ENCODE peak calls at places on chromosomes 16 and 17, in eight cellular contexts. One of them, this sample, is unnamed.

GRCh38 chr16:50354629-50355456 is 13.9 kb downstream of the BRD7 start:
- DNase-seq in A549: no peak
- DNase-seq in HCT116: no peak
- DNase-seq in H1: no peak
- DNase-seq in endothelial cell of umbilical vein: peak; percentile 33
- DNase-seq in GM12878: no peak
- DNase-seq in K562: peak; percentile 34
- DNase-seq in HepG2: no peak
- DNase-seq in this sample: peak; percentile 27

GRCh38 chr17:59498421-59499307 is 66.7 kb upstream of the DHX40 start:
- DNase-seq in A549: no peak
- DNase-seq in HCT116: no peak
- DNase-seq in H1: no peak
- DNase-seq in endothelial cell of umbilical vein: no peak
- DNase-seq in GM12878: no peak
- DNase-seq in K562: no peak
- DNase-seq in HepG2: peak; percentile 33
- DNase-seq in this sample: no peak

GRCh38 chr17:68248199-68248825 is 469 bp downstream of the AMZ2 start:
- DNase-seq in A549: peak; percentile 42
- DNase-seq in HCT116: no peak
- DNase-seq in H1: no peak
- DNase-seq in endothelial cell of umbilical vein: no peak
- DNase-seq in GM12878: no peak
- DNase-seq in K562: no peak
- DNase-seq in HepG2: no peak
- DNase-seq in this sample: no peak

GRCh38 chr17:36731806-36732205 is 130.4 kb downstream of the MRM1 start:
- DNase-seq in A549: no peak
- DNase-seq in HCT116: no peak
- DNase-seq in H1: peak; percentile 34
- DNase-seq in endothelial cell of umbilical vein: no peak
- DNase-seq in GM12878: no peak
- DNase-seq in K562: no peak
- DNase-seq in HepG2: no peak
- DNase-seq in this sample: no peak

GRCh38 chr16:12087901-12088364 is 111.4 kb downstream of the SNX29 start:
- DNase-seq in A549: no peak
- DNase-seq in HCT116: no peak
- DNase-seq in H1: no peak
- DNase-seq in endothelial cell of umbilical vein: no peak
- DNase-seq in GM12878: no peak
- DNase-seq in K562: no peak
- DNase-seq in HepG2: no peak
- DNase-seq in this sample: no peak

GRCh38 chr17:49890077-49890821 is 42.4 kb upstream of the TAC4 start:
- DNase-seq in A549: no peak
- DNase-seq in HCT116: no peak
- DNase-seq in H1: no peak
- DNase-seq in endothelial cell of umbilical vein: no peak
- DNase-seq in GM12878: no peak
- DNase-seq in K562: no peak
- DNase-seq in HepG2: no peak
- DNase-seq in this sample: peak; percentile 28

GRCh38 chr16:84362410-84362809 is 5.9 kb upstream of the ATP2C2 start:
- DNase-seq in A549: no peak
- DNase-seq in HCT116: no peak
- DNase-seq in H1: no peak
- DNase-seq in endothelial cell of umbilical vein: no peak
- DNase-seq in GM12878: no peak
- DNase-seq in K562: no peak
- DNase-seq in HepG2: no peak
- DNase-seq in this sample: no peak

GRCh38 chr16:82957212-82957611 is 330.4 kb downstream of the CDH13 start:
- DNase-seq in A549: no peak
- DNase-seq in HCT116: no peak
- DNase-seq in H1: no peak
- DNase-seq in endothelial cell of umbilical vein: no peak
- DNase-seq in GM12878: no peak
- DNase-seq in K562: no peak
- DNase-seq in HepG2: no peak
- DNase-seq in this sample: no peak

GRCh38 chr16:15778204-15778743 is 78.6 kb downstream of the MYH11 start:
- DNase-seq in A549: no peak
- DNase-seq in HCT116: no peak
- DNase-seq in H1: no peak
- DNase-seq in endothelial cell of umbilical vein: no peak
- DNase-seq in GM12878: no peak
- DNase-seq in K562: no peak
- DNase-seq in HepG2: no peak
- DNase-seq in this sample: no peak

GRCh38 chr16:15775663-15776304 is 81.0 kb downstream of the MYH11 start:
- DNase-seq in A549: no peak
- DNase-seq in HCT116: no peak
- DNase-seq in H1: no peak
- DNase-seq in endothelial cell of umbilical vein: no peak
- DNase-seq in GM12878: no peak
- DNase-seq in K562: no peak
- DNase-seq in HepG2: no peak
- DNase-seq in this sample: no peak

GRCh38 chr16:15776572-15776971 is 80.3 kb downstream of the MYH11 start:
- DNase-seq in A549: no peak
- DNase-seq in HCT116: no peak
- DNase-seq in H1: no peak
- DNase-seq in endothelial cell of umbilical vein: no peak
- DNase-seq in GM12878: no peak
- DNase-seq in K562: no peak
- DNase-seq in HepG2: no peak
- DNase-seq in this sample: no peak

GRCh38 chr16:15778999-15779614 is 77.7 kb downstream of the MYH11 start:
- DNase-seq in A549: no peak
- DNase-seq in HCT116: no peak
- DNase-seq in H1: no peak
- DNase-seq in endothelial cell of umbilical vein: no peak
- DNase-seq in GM12878: no peak
- DNase-seq in K562: no peak
- DNase-seq in HepG2: peak; percentile 58
- DNase-seq in this sample: no peak

DNA sequence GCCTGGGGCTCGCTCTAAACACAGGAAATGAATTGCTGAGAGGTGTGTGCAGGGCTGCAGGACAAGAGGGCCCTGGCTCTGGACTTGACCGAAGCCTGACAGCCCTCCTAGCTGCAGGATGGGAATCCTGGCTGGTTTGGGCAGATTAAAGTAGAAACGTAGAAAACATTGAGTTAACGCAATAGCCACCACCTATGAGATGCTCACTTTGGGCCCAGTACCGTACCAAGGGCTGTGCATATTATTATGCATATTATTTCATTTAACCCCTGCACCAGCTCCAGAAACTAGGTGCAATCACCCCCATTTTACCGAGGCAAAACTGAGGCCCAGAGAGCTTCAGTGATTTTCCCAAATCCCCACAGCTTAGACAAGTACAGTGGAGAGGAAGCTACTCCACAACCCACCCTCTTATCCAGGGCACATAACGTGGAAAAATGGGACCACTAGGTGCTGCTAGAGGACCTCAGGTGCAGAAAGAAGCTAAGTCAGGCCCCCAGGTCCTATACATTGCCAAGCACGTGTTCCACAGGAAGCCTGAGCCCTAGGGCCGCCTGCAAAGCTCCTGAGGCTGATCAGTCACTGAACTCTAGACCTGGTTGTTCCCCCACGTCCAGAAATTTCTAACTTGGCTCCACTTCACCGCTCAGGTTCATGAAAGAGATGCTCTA is 79.2 kb downstream of the MYH11 start:
- DNase-seq in A549: peak; percentile 74
- DNase-seq in HCT116: peak; percentile 60
- DNase-seq in H1: peak; percentile 41
- DNase-seq in endothelial cell of umbilical vein: peak; percentile 54
- DNase-seq in GM12878: no peak
- DNase-seq in K562: peak; percentile 65
- DNase-seq in HepG2: peak; percentile 85
- DNase-seq in this sample: peak; percentile 66
- TF ChIP-seq POLR2A in A549: no peak
- TF ChIP-seq POLR2A in HCT116: no peak
- TF ChIP-seq POLR2A in H1: no peak
- TF ChIP-seq POLR2A in endothelial cell of umbilical vein: no peak
- TF ChIP-seq POLR2A in GM12878: no peak
- TF ChIP-seq POLR2A in K562: no peak
- TF ChIP-seq POLR2A in HepG2: no peak
- TF ChIP-seq POLR2A in this sample: no peak

DNA sequence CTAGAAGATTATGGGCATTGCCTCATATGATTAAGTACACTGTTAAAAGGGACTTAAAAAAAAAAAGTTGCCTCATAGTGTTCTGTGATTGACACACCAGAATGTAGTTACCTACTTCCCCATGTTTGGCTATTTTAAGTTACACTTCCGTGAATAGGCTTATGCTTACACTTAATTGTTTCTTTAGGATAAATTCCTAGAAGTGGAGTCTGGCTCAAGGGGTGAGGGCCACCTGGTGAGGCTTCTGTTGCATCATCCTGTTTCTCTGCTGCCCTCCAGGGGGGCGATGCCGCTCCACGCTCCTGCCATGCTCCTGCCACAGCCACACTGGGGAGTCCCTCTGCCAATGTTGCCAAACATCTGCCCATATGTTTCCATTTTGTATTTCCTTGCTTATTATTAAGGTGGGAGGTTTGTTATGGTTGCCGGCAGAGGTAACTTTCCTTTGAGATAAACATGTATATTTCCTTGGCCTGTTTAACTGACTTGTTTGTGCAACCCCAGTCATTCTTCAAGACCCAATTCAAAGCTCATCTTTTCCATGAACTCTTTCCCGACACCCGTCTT is 73.1 kb downstream of the KSR1 start:
- DNase-seq in A549: no peak
- DNase-seq in HCT116: no peak
- DNase-seq in H1: no peak
- DNase-seq in endothelial cell of umbilical vein: peak; percentile 33
- DNase-seq in GM12878: no peak
- DNase-seq in K562: peak; percentile 77
- DNase-seq in HepG2: no peak
- DNase-seq in this sample: peak; percentile 92
- TF ChIP-seq CTCF in A549: peak; percentile 13
- TF ChIP-seq CTCF in HCT116: peak; percentile 12
- TF ChIP-seq CTCF in H1: no peak
- TF ChIP-seq CTCF in endothelial cell of umbilical vein: no peak
- TF ChIP-seq CTCF in GM12878: peak; percentile 1
- TF ChIP-seq CTCF in K562: no peak
- TF ChIP-seq CTCF in HepG2: no peak
- TF ChIP-seq CTCF in this sample: peak; percentile 18

GRCh38 chr17:43410557-43411368 is 12.0 kb downstream of the ARL4D start:
- DNase-seq in A549: no peak
- DNase-seq in HCT116: no peak
- DNase-seq in H1: no peak
- DNase-seq in endothelial cell of umbilical vein: no peak
- DNase-seq in GM12878: no peak
- DNase-seq in K562: no peak
- DNase-seq in HepG2: no peak
- DNase-seq in this sample: no peak

GRCh38 chr17:43405861-43406260 is 7.1 kb downstream of the ARL4D start:
- DNase-seq in A549: no peak
- DNase-seq in HCT116: no peak
- DNase-seq in H1: no peak
- DNase-seq in endothelial cell of umbilical vein: no peak
- DNase-seq in GM12878: no peak
- DNase-seq in K562: no peak
- DNase-seq in HepG2: no peak
- DNase-seq in this sample: no peak

GRCh38 chr17:43403846-43404245 is 5.1 kb downstream of the ARL4D start:
- DNase-seq in A549: no peak
- DNase-seq in HCT116: no peak
- DNase-seq in H1: no peak
- DNase-seq in endothelial cell of umbilical vein: no peak
- DNase-seq in GM12878: no peak
- DNase-seq in K562: peak; percentile 77
- DNase-seq in HepG2: no peak
- DNase-seq in this sample: no peak

GRCh38 chr17:43409131-43409530 is 10.3 kb downstream of the ARL4D start:
- DNase-seq in A549: no peak
- DNase-seq in HCT116: no peak
- DNase-seq in H1: no peak
- DNase-seq in endothelial cell of umbilical vein: no peak
- DNase-seq in GM12878: no peak
- DNase-seq in K562: no peak
- DNase-seq in HepG2: no peak
- DNase-seq in this sample: no peak

DNA sequence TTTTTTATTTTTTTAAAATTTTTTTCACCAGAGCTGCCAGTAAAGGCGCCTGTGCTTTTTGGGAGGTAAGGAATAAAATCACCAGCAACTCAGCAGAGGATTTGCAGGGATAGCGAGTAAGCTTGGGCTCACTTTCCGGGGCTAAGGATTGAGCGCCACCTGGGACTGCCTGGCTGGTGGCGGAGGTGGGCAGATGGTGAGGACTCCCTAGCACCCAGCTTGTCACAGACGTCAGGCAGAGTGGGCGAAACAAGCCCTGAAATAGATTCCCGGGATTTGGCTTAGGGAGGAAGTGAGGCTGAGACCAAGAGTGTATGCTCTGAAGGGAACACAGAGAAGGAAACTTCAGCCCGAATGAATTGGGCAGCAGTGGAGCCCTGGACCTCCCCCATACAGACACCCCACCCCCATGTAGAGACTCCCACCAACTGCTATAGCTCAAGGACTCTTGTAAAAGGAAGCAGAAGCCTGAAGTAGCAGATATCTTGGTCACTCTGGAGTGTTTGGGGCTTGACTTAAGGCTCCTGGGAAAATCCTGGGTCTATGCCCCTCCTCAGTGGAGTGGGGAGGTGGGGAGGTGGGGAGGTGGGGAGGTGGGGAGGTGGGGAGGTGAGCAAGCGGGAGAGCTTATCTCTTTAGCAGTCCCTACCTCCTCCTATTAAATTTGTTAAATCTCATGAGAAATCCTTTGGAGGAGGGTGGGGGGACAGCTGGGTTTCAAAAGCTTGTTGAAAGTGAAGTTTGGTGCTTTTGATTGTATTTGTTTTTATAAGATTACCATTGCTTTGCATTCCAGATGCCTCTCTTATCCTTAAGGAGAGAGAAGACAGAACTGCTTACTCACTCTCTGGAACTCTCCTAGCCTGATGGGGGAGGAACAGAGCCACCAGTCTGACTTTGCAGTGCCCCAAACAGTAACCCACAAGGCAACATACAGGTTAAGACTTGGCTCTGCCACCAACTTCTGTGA is 8.2 kb downstream of the ARL4D start:
- DNase-seq in A549: no peak
- DNase-seq in HCT116: no peak
- DNase-seq in H1: no peak
- DNase-seq in endothelial cell of umbilical vein: no peak
- DNase-seq in GM12878: no peak
- DNase-seq in K562: no peak
- DNase-seq in HepG2: no peak
- DNase-seq in this sample: no peak
- TF ChIP-seq MAX in A549: no peak
- TF ChIP-seq MAX in HCT116: no peak
- TF ChIP-seq MAX in H1: no peak
- TF ChIP-seq MAX in endothelial cell of umbilical vein: no peak
- TF ChIP-seq MAX in GM12878: no peak
- TF ChIP-seq MAX in K562: no peak
- TF ChIP-seq MAX in HepG2: no peak
- TF ChIP-seq MAX in this sample: no peak

DNA sequence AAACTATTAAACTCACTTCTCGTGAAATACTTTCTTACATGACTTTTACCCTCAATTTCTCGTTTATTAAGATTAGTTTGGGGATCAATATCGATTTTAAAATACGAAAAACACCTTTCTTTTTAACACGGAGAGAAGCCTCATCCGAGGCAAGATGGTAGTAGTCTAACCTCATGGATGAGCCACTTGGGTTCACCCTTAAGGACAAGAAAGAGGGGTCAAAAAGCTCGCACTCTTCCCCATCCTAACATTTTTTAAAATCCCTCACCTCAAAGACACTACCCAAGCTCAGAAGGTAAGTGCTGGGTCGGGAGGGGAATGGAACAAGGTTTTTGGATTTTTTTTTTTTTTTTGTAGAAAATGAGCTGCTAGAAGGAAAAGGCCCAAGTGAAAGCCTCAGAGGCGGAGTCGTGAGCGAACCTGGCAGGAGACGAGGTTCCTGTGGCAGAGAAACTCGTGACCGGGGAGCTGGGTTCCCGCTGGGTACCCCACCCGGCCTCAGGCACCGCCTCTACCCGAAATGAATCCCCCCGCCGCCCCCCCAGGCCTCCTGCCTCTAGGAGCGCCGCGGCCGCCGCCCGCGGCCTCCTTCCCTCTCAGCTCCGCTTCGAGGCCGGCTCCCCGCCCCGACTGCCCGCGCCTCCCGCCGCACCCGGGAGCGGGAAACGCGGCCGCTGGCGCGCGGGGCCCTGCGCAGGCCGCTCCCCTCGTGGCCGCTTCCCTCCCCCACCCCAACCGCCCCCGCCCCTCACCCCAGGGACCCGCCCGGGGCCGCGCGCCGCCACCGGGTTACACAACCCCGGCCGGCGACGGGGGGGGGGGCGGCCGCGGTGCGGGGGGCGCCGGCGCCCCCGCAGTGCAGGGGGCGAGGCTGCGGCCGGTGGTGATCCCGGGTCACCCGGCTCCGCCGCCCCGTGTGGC is 1.6 kb downstream of the NUFIP2 start:
- DNase-seq in A549: peak; percentile 45
- DNase-seq in HCT116: no peak
- DNase-seq in H1: no peak
- DNase-seq in endothelial cell of umbilical vein: peak; percentile 46
- DNase-seq in GM12878: no peak
- DNase-seq in K562: peak; percentile 81
- DNase-seq in HepG2: no peak
- DNase-seq in this sample: peak; percentile 76
- TF ChIP-seq POLR2A in A549: no peak
- TF ChIP-seq POLR2A in HCT116: no peak
- TF ChIP-seq POLR2A in H1: peak; percentile 19
- TF ChIP-seq POLR2A in endothelial cell of umbilical vein: no peak
- TF ChIP-seq POLR2A in GM12878: peak; percentile 53
- TF ChIP-seq POLR2A in K562: no peak
- TF ChIP-seq POLR2A in HepG2: no peak
- TF ChIP-seq POLR2A in this sample: peak; percentile 13

This sample was measured in NB4.